ENCODE peak calls at places on chromosomes 11 and 22, in four cellular contexts. One of them, this sample, is unnamed.

GRCh38 chr11:10327254-10327653 is 22.4 kb downstream of the ADM start:
- DNase-seq in pancreas: no peak
- DNase-seq in adrenal gland: no peak
- DNase-seq in RWPE1: no peak
- DNase-seq in this sample: no peak

GRCh38 chr22:43276311-43276710 is 66.9 kb downstream of the SCUBE1 start:
- DNase-seq in pancreas: no peak
- DNase-seq in adrenal gland: no peak
- DNase-seq in RWPE1: no peak
- DNase-seq in this sample: no peak

GRCh38 chr22:35597692-35598395 is 19.3 kb downstream of the MB start:
- DNase-seq in pancreas: peak
- DNase-seq in adrenal gland: no peak
- DNase-seq in RWPE1: no peak
- DNase-seq in this sample: no peak

GRCh38 chr11:81222491-81222890 is 1511.2 kb downstream of the FAM181B start:
- DNase-seq in pancreas: no peak
- DNase-seq in adrenal gland: no peak
- DNase-seq in RWPE1: no peak
- DNase-seq in this sample: no peak

GRCh38 chr11:17519486-17519885 is 24.7 kb downstream of the USH1C start:
- DNase-seq in pancreas: no peak
- DNase-seq in adrenal gland: no peak
- DNase-seq in RWPE1: no peak
- DNase-seq in this sample: no peak

GRCh38 chr11:79018371-79018849 is 422.4 kb downstream of the TENM4 start:
- DNase-seq in pancreas: no peak
- DNase-seq in adrenal gland: peak
- DNase-seq in RWPE1: no peak
- DNase-seq in this sample: no peak

GRCh38 chr11:133956650-133957633 is at the start of gene IGSF9B:
- DNase-seq in pancreas: peak
- DNase-seq in adrenal gland: peak
- DNase-seq in RWPE1: peak
- DNase-seq in this sample: peak

GRCh38 chr22:28375761-28376534 is 303.7 kb downstream of the TTC28 start:
- DNase-seq in pancreas: no peak
- DNase-seq in adrenal gland: no peak
- DNase-seq in RWPE1: no peak
- DNase-seq in this sample: no peak

GRCh38 chr11:111735262-111736116 is 30.7 kb downstream of the PPP2R1B start:
- DNase-seq in pancreas: peak
- DNase-seq in adrenal gland: peak
- DNase-seq in RWPE1: peak
- DNase-seq in this sample: no peak

GRCh38 chr11:101885631-101886030 is 29.2 kb upstream of the CEP126 start:
- DNase-seq in pancreas: no peak
- DNase-seq in adrenal gland: no peak
- DNase-seq in RWPE1: no peak
- DNase-seq in this sample: no peak

GRCh38 chr11:134252539-134253188 is 488 bp downstream of the THYN1 start:
- DNase-seq in pancreas: no peak
- DNase-seq in adrenal gland: peak
- DNase-seq in RWPE1: peak
- DNase-seq in this sample: no peak

GRCh38 chr22:40033586-40034380 is 39.0 kb downstream of the FAM83F start:
- DNase-seq in pancreas: no peak
- DNase-seq in adrenal gland: peak
- DNase-seq in RWPE1: no peak
- DNase-seq in this sample: no peak

GRCh38 chr11:73267122-73267846 is 4.9 kb upstream of the P2RY6 start:
- DNase-seq in pancreas: no peak
- DNase-seq in adrenal gland: no peak
- DNase-seq in RWPE1: no peak
- DNase-seq in this sample: no peak

GRCh38 chr22:31248138-31248745 is 36.1 kb downstream of the LIMK2 start:
- DNase-seq in pancreas: peak
- DNase-seq in adrenal gland: peak
- DNase-seq in RWPE1: peak
- DNase-seq in this sample: no peak

GRCh38 chr11:22666700-22667439 is 459 bp downstream of the GAS2 start:
- DNase-seq in pancreas: peak
- DNase-seq in adrenal gland: peak
- DNase-seq in RWPE1: no peak
- DNase-seq in this sample: peak

GRCh38 chr22:20514658-20515406 is 7.4 kb downstream of the MED15 start:
- DNase-seq in pancreas: no peak
- DNase-seq in adrenal gland: peak
- DNase-seq in RWPE1: peak
- DNase-seq in this sample: no peak

GRCh38 chr22:46546466-46547178 is 9.2 kb upstream of the CELSR1 start:
- DNase-seq in pancreas: peak
- DNase-seq in adrenal gland: peak
- DNase-seq in RWPE1: no peak
- DNase-seq in this sample: peak

GRCh38 chr11:17558025-17558780 is 11.1 kb downstream of the OTOG start:
- DNase-seq in pancreas: no peak
- DNase-seq in adrenal gland: no peak
- DNase-seq in RWPE1: no peak
- DNase-seq in this sample: no peak

GRCh38 chr11:1566381-1567051 is 5.6 kb downstream of the DUSP8 start:
- DNase-seq in pancreas: no peak
- DNase-seq in adrenal gland: no peak
- DNase-seq in RWPE1: no peak
- DNase-seq in this sample: no peak
- TF ChIP-seq CTCF in pancreas: no peak
- TF ChIP-seq CTCF in adrenal gland: no peak
- TF ChIP-seq CTCF in RWPE1: no peak
- TF ChIP-seq CTCF in this sample: no peak

GRCh38 chr11:8218840-8219239 is 44.8 kb downstream of the LMO1 start:
- DNase-seq in pancreas: no peak
- DNase-seq in adrenal gland: no peak
- DNase-seq in RWPE1: no peak
- DNase-seq in this sample: no peak
- TF ChIP-seq CTCF in pancreas: no peak
- TF ChIP-seq CTCF in adrenal gland: no peak
- TF ChIP-seq CTCF in RWPE1: no peak
- TF ChIP-seq CTCF in this sample: no peak

GRCh38 chr11:46075928-46076327 is 45.3 kb downstream of the PHF21A start:
- DNase-seq in pancreas: no peak
- DNase-seq in adrenal gland: no peak
- DNase-seq in RWPE1: no peak
- DNase-seq in this sample: peak
- TF ChIP-seq CTCF in pancreas: no peak
- TF ChIP-seq CTCF in adrenal gland: no peak
- TF ChIP-seq CTCF in RWPE1: no peak
- TF ChIP-seq CTCF in this sample: no peak

GRCh38 chr11:1227551-1228182 is 4.8 kb downstream of the MUC5B start:
- DNase-seq in pancreas: no peak
- DNase-seq in adrenal gland: no peak
- DNase-seq in RWPE1: no peak
- DNase-seq in this sample: no peak
- TF ChIP-seq CTCF in pancreas: no peak
- TF ChIP-seq CTCF in adrenal gland: no peak
- TF ChIP-seq CTCF in RWPE1: no peak
- TF ChIP-seq CTCF in this sample: no peak

GRCh38 chr11:63681208-63682044 is at the start of gene RTN3:
- DNase-seq in pancreas: peak
- DNase-seq in adrenal gland: peak
- DNase-seq in RWPE1: peak
- DNase-seq in this sample: peak
- TF ChIP-seq CTCF in pancreas: no peak
- TF ChIP-seq CTCF in adrenal gland: no peak
- TF ChIP-seq CTCF in RWPE1: no peak
- TF ChIP-seq CTCF in this sample: no peak

GRCh38 chr11:95283653-95284052 is 52.7 kb upstream of the SESN3 start:
- DNase-seq in pancreas: no peak
- DNase-seq in adrenal gland: no peak
- DNase-seq in RWPE1: no peak
- DNase-seq in this sample: no peak

GRCh38 chr11:95279921-95280861 is 49.2 kb upstream of the SESN3 start:
- DNase-seq in pancreas: no peak
- DNase-seq in adrenal gland: no peak
- DNase-seq in RWPE1: peak
- DNase-seq in this sample: no peak

GRCh38 chr11:95282337-95282751 is 51.3 kb upstream of the SESN3 start:
- DNase-seq in pancreas: peak
- DNase-seq in adrenal gland: no peak
- DNase-seq in RWPE1: no peak
- DNase-seq in this sample: no peak

GRCh38 chr11:95283146-95283545 is 52.1 kb upstream of the SESN3 start:
- DNase-seq in pancreas: no peak
- DNase-seq in adrenal gland: no peak
- DNase-seq in RWPE1: no peak
- DNase-seq in this sample: no peak

GRCh38 chr11:95277868-95278267 is 46.9 kb upstream of the SESN3 start:
- DNase-seq in pancreas: no peak
- DNase-seq in adrenal gland: no peak
- DNase-seq in RWPE1: no peak
- DNase-seq in this sample: no peak
- TF ChIP-seq CTCF in pancreas: no peak
- TF ChIP-seq CTCF in adrenal gland: no peak
- TF ChIP-seq CTCF in RWPE1: no peak
- TF ChIP-seq CTCF in this sample: no peak

GRCh38 chr22:45171830-45172229 is 8.1 kb downstream of the NUP50 start:
- DNase-seq in pancreas: no peak
- DNase-seq in adrenal gland: no peak
- DNase-seq in RWPE1: no peak
- DNase-seq in this sample: no peak
- TF ChIP-seq CTCF in pancreas: no peak
- TF ChIP-seq CTCF in adrenal gland: no peak
- TF ChIP-seq CTCF in RWPE1: no peak
- TF ChIP-seq CTCF in this sample: no peak

DNA sequence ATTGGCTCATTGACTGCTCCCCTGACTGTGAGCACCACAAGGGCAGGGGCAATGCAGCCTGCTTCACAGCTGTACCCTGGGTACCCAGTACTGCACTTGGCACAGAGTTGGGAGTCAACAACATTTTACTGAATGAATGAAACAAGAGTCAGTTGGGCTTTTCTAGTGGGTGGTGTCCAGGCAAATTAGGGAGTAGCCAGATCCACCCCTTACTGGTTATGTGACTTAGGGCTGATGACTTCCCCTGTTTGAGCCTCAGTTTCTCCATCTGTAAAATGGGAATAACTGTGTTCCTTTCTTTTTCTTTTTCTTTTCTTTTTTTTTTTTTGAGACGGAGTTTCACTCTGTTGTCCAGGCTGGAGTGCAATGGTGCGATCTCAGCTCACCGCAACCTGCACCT is 23.1 kb downstream of the MIAT start:
- DNase-seq in pancreas: no peak
- DNase-seq in adrenal gland: no peak
- DNase-seq in RWPE1: no peak
- DNase-seq in this sample: no peak
- TF ChIP-seq CTCF in pancreas: no peak
- TF ChIP-seq CTCF in adrenal gland: no peak
- TF ChIP-seq CTCF in RWPE1: no peak
- TF ChIP-seq CTCF in this sample: no peak

GRCh38 chr11:57662893-57663292 is 5.0 kb upstream of the ZDHHC5 start:
- DNase-seq in pancreas: no peak
- DNase-seq in adrenal gland: no peak
- DNase-seq in RWPE1: no peak
- DNase-seq in this sample: no peak
- TF ChIP-seq CTCF in pancreas: no peak
- TF ChIP-seq CTCF in adrenal gland: no peak
- TF ChIP-seq CTCF in RWPE1: no peak
- TF ChIP-seq CTCF in this sample: no peak